ENCODE peak calls at places on chromosomes 2 and 18, in six cellular contexts. N is keratinocyte, A is mesothelial cell of epicardium, J is psoas muscle, G is left ventricle myocardium inferior, B is neural crest cell. O is an unnamed sample.

GRCh38 chr2:68193774-68194372 is 36.2 kb downstream of the PNO1 start:
- DNase-seq in N (no peak), G (no peak), B (no peak), J (no peak), A (no peak), O (no peak)

GRCh38 chr18:68735498-68736343 is 20.8 kb upstream of the TMX3 start:
- DNase-seq in J (no peak), N (no peak), B (no peak), A (no peak), G (no peak), O (no peak)

GRCh38 chr18:49846263-49846662 is 32.9 kb upstream of the ACAA2 start:
- DNase-seq in A (peak; percentile 22), B (no peak), J (no peak), N (no peak), G (no peak), O (no peak)

GRCh38 chr2:239365782-239366435 is 34.9 kb downstream of the HDAC4 start:
- DNase-seq in N (no peak), A (no peak), B (no peak), G (no peak), J (no peak), O (no peak)

GRCh38 chr2:186934420-186934819 is 85.5 kb upstream of the ZSWIM2 start:
- DNase-seq in J (no peak), A (no peak), N (no peak), G (no peak), B (no peak), O (no peak)

GRCh38 chr18:54946149-54946581 is 13.1 kb downstream of the CCDC68 start:
- DNase-seq in A (no peak), J (no peak), N (no peak), G (peak; percentile 23), B (no peak), O (no peak)

GRCh38 chr2:167331636-167332232 is 443.5 kb downstream of the XIRP2 start:
- DNase-seq in A (no peak), G (no peak), N (no peak), J (no peak), B (peak; percentile 19), O (no peak)

GRCh38 chr2:76270356-76270755 is 559.6 kb upstream of the GCFC2 start:
- DNase-seq in N (no peak), A (no peak), J (no peak), G (no peak), B (no peak), O (no peak)

GRCh38 chr2:211454684-211455083 is 898.3 kb downstream of the CPS1 start:
- DNase-seq in B (no peak), N (no peak), J (no peak), A (peak; percentile 38), G (no peak), O (no peak)

GRCh38 chr2:156687715-156688114 is 251.5 kb downstream of the GPD2 start:
- DNase-seq in J (peak; percentile 16), G (no peak), A (no peak), N (no peak), B (no peak), O (no peak)

GRCh38 chr2:38549066-38549465 is 53.7 kb downstream of the HNRNPLL start:
- DNase-seq in A (no peak), G (no peak), N (no peak), B (no peak), J (no peak), O (no peak)

GRCh38 chr2:50751255-50752069 is 280.5 kb downstream of the NRXN1 start:
- DNase-seq in J (no peak), N (no peak), B (no peak), A (no peak), G (no peak), O (no peak)

GRCh38 chr2:163711699-163712098 is 24.1 kb downstream of the FIGN start:
- DNase-seq in B (no peak), N (no peak), A (no peak), G (no peak), J (no peak), O (no peak)

GRCh38 chr2:157497603-157498314 is 53.9 kb upstream of the CYTIP start:
- DNase-seq in G (no peak), J (no peak), N (no peak), B (no peak), A (no peak), O (no peak)

GRCh38 chr2:102971661-102972060 is 209.8 kb downstream of the TMEM182 start:
- DNase-seq in A (no peak), J (no peak), N (no peak), B (no peak), G (no peak), O (no peak)

GRCh38 chr2:217099561-217099960 is 239.7 kb upstream of the TNP1 start:
- DNase-seq in G (peak; percentile 32), A (no peak), B (no peak), J (peak; percentile 25), N (no peak), O (no peak)

GRCh38 chr2:180442860-180443644 is 436.0 kb upstream of the CWC22 start:
- DNase-seq in A (no peak), N (peak; percentile 5), G (no peak), J (no peak), B (no peak), O (no peak)

GRCh38 chr2:88707003-88707402 is 15.5 kb downstream of the RPIA start:
- DNase-seq in N (no peak), J (no peak), G (no peak), A (no peak), B (no peak), O (no peak)

GRCh38 chr2:221100467-221101089 is 471.5 kb downstream of the EPHA4 start:
- DNase-seq in N (no peak), A (no peak), B (no peak), G (no peak), J (no peak), O (no peak)

DNA sequence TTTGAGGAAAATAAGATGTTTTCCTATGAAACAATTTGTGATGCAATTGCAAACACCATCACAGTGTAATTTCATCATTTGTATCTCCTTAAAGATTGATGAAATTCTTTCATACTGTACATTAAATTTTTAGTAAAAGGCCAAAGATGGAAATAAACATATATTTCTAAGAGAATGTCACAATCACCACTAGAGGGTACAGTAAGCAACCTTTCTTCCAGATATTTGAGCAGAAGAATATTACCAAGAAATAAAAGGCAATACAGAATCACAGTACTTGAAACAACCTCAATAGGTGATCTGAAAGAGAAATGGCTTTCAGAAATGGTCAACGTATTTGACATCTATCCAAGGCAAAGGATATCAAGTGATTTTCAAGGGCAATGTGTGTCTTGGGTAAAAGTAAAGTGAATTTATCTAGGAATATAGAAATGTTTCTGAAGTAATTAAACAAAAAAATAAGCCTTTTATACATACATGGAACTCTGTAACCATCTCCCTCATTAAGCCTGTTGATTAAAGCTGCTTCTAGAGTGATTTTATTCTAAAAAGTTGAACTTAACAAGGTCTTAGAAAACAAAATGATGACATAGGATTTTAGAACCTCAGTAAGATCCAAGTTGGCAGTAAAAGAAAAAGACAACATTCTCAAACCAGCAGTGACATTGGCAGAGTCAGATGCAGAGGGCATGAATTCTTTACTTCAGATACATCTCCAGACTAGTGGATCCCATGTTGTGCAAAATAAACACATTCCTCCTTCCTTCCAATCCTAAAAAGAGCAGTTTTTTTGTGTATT is 90.3 kb upstream of the SESTD1 start:
- DNase-seq in G (no peak), B (no peak), A (no peak), J (no peak), N (no peak), O (no peak)
- TF ChIP-seq CTCF in G (no peak), B (peak; percentile 49), A (peak; percentile 49), J (peak; percentile 9), N (no peak), O (peak; percentile 20)

DNA sequence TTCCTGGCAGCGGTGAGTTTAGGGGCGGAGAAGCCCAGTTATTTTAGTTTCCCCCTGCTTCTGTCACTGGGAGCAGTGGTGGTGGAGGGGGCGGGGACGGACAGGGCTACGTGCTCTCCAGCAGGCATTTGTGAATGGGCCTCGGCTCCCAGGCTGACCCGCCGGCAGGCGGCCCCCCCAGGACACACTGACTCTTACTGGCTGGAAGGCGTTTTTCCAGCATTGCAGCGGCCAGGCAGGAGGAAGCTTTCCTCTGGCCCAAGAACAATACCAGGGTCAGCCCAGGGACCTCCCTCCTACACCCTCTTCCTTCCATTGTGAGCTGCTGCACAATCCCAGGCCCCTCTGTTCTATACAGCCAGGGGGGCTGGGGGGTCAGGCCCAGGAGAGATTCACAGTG is 142.0 kb downstream of the CTIF start:
- DNase-seq in A (no peak), G (peak; percentile 87), N (no peak), B (peak; percentile 54), J (peak; percentile 72), O (peak; percentile 86)
- TF ChIP-seq CTCF in A (no peak), G (peak; percentile 39), N (no peak), B (no peak), J (no peak), O (peak; percentile 42)

DNA sequence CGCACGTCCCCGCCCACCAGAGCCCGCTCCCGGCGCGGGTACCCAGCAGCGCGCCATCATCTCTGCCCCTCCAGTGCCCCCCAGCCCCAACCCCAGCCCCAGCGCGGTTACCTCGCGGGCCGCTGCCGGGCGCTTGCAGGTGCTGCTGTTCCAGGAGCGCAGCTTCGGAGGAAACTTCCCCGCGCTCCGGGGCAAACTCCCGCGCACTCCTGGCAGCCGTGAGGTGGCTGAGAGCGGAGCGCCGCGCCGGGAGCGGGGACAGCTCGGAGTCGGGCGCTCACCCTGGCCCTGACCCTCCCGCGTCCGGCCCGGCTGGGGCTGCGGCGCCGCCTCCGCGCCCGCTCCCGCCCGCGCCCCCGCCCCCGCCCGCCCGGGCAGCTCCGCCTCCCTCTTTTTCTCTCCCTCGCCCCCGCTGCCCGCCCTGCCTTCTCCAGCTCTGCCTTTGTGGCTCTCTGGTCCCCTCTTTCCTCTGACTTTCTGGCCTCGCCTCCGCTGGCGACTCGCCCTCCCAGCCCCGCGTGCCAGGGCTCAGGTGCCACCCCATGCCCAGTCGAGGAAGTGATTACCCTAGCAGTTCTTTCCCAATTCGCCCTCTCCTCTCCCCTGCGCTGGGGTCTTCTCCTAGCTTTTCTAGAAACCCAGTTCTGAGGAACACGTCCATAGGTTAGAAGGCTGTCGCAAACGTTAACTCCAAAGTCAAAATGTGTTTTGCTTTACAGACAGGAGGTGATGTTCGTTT is at the start of gene CHST9:
- DNase-seq in G (peak; percentile 46), A (peak; percentile 50), J (peak; percentile 21), B (peak; percentile 29), N (no peak), O (peak; percentile 39)
- TF ChIP-seq CTCF in G (peak; percentile 16), A (no peak), J (no peak), B (no peak), N (peak; percentile 15), O (peak; percentile 7)

GRCh38 chr18:46460754-46461153 is 196.3 kb downstream of the LOXHD1 start:
- DNase-seq in N (no peak), A (no peak), G (no peak), J (no peak), B (no peak), O (no peak)

GRCh38 chr18:46461993-46462392 is 195.0 kb downstream of the LOXHD1 start:
- DNase-seq in J (no peak), A (no peak), B (no peak), N (no peak), G (no peak), O (no peak)

GRCh38 chr18:46456691-46457090 is 200.3 kb downstream of the LOXHD1 start:
- DNase-seq in A (no peak), G (no peak), B (no peak), N (no peak), J (no peak), O (no peak)

GRCh38 chr18:46459789-46460455 is 197.1 kb downstream of the LOXHD1 start:
- DNase-seq in G (no peak), B (no peak), N (no peak), J (no peak), A (no peak), O (no peak)

DNA sequence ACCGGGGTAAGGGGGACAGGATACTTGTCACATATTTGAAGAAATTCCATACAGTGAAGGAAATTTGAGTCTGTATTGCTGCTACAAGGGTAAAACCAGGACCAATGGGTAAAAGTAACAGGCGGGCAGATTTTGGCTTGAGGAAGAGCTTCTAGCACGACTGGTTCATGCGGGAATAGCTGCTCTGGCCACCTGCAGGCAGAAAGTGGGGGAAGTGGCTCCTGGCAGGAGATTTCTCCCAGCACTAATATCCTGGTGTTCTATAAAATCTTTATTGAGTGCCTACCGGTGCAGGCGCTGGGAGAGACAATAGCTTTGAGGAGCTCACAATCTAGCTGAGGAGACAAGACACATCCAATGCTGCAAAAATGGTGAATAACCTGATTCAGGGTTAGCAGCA is 198.5 kb downstream of the LOXHD1 start:
- DNase-seq in N (no peak), J (no peak), B (no peak), A (no peak), G (no peak), O (no peak)
- TF ChIP-seq CTCF in N (no peak), J (no peak), B (no peak), A (no peak), G (no peak), O (no peak)

O was measured in heart right ventricle.